ENCODE peak calls at places on chromosomes 7 and 10, in nine cellular contexts. D is anterior cingulate cortex; G is GM06990; R is T-helper 2 cell; E is EL; Y is activated CD4-positive, alpha-beta T cell treated with anti-CD3 and anti-CD28 coated beads for 48 hours; T is stimulated activated CD8-positive, alpha-beta memory T cell treated with anti-CD3 and anti-CD28 coated beads, Interleukin-4, amount 100 ng/mL, for 1 hour; L is endothelial cell; S is GDM1. J is an unnamed sample.

GRCh38 chr10:79004311-79004710 is 64.5 kb upstream of the ZMIZ1 start:
- DNase-seq in D (no peak), G (no peak), R (no peak), E (no peak), Y (no peak), T (no peak), L (no peak), S (no peak), J (no peak)

GRCh38 chr10:70433581-70434280 is 7.8 kb downstream of the NODAL start:
- DNase-seq in D (no peak), G (no peak), R (no peak), E (peak; percentile 40), Y (no peak), T (no peak), L (no peak), S (no peak), J (no peak)

GRCh38 chr10:112332509-112333228 is 41.2 kb upstream of the ACSL5 start:
- DNase-seq in D (no peak), G (no peak), R (no peak), E (no peak), Y (peak; percentile 43), T (no peak), L (no peak), S (no peak), J (no peak)

GRCh38 chr7:55120501-55121198 is 101.8 kb downstream of the EGFR start:
- DNase-seq in D (no peak), G (no peak), R (no peak), E (no peak), Y (no peak), T (no peak), L (no peak), S (no peak), J (no peak)

GRCh38 chr10:88728107-88728763 is 22.2 kb downstream of the LIPK start:
- DNase-seq in D (no peak), G (peak; percentile 27), R (peak; percentile 68), E (peak; percentile 30), Y (peak; percentile 84), T (no peak), L (peak; percentile 78), S (no peak), J (peak; percentile 76)

GRCh38 chr7:81327873-81328272 is 409.0 kb upstream of the SEMA3C start:
- DNase-seq in D (no peak), G (no peak), R (no peak), E (no peak), Y (no peak), T (no peak), L (no peak), S (no peak), J (no peak)

GRCh38 chr7:19117870-19118608 is 603 bp upstream of the TWIST1 start:
- DNase-seq in D (no peak), G (no peak), R (no peak), E (peak; percentile 61), Y (no peak), T (no peak), L (peak; percentile 21), S (no peak), J (peak; percentile 63)

GRCh38 chr7:143126146-143126545 is 5.7 kb upstream of the PIP start:
- DNase-seq in D (no peak), G (no peak), R (peak; percentile 14), E (no peak), Y (no peak), T (no peak), L (no peak), S (no peak), J (no peak)

GRCh38 chr10:122448600-122448999 is 5.9 kb upstream of the ARMS2 start:
- DNase-seq in D (no peak), G (no peak), R (no peak), E (no peak), Y (no peak), T (no peak), L (no peak), S (no peak), J (no peak)

GRCh38 chr10:77716943-77717735 is 79.5 kb upstream of the KCNMA1 start:
- DNase-seq in D (no peak), G (no peak), R (no peak), E (no peak), Y (no peak), T (no peak), L (no peak), S (no peak), J (no peak)

GRCh38 chr7:151436446-151437162 is 3.3 kb downstream of the CRYGN start:
- DNase-seq in D (no peak), G (no peak), R (no peak), E (peak; percentile 42), Y (no peak), T (no peak), L (no peak), S (no peak), J (no peak)

GRCh38 chr7:137992042-137992737 is 9.7 kb downstream of the CREB3L2 start:
- DNase-seq in D (no peak), G (no peak), R (no peak), E (peak; percentile 81), Y (no peak), T (no peak), L (no peak), S (no peak), J (no peak)

GRCh38 chr10:73099141-73099540 is 2.5 kb upstream of the P4HA1 start:
- DNase-seq in D (no peak), G (no peak), R (no peak), E (no peak), Y (no peak), T (no peak), L (no peak), S (no peak), J (no peak)

GRCh38 chr10:79034271-79034876 is 34.4 kb upstream of the ZMIZ1 start:
- DNase-seq in D (no peak), G (no peak), R (no peak), E (no peak), Y (no peak), T (no peak), L (no peak), S (no peak), J (no peak)

GRCh38 chr7:29988391-29989256 is 977 bp downstream of the SCRN1 start:
- DNase-seq in D (no peak), G (peak; percentile 85), R (peak; percentile 7), E (peak; percentile 88), Y (peak; percentile 15), T (no peak), L (peak; percentile 33), S (peak; percentile 24), J (peak; percentile 93)

GRCh38 chr7:143214789-143215679 is 6.8 kb upstream of the TAS2R40 start:
- DNase-seq in D (peak; percentile 26), G (peak; percentile 48), R (peak; percentile 78), E (peak; percentile 76), Y (peak; percentile 69), T (peak; percentile 25), L (peak; percentile 63), S (peak; percentile 63), J (no peak)

GRCh38 chr10:119079572-119080520 is 771 bp downstream of the EIF3A start:
- DNase-seq in D (peak; percentile 37), G (peak; percentile 84), R (peak; percentile 86), E (peak; percentile 79), Y (peak; percentile 81), T (peak; percentile 42), L (peak; percentile 76), S (peak; percentile 57), J (peak; percentile 94)

GRCh38 chr7:92848441-92848840 is 12.1 kb upstream of the CDK6 start:
- DNase-seq in D (no peak), G (no peak), R (peak; percentile 47), E (no peak), Y (no peak), T (no peak), L (no peak), S (no peak), J (no peak)

GRCh38 chr10:10663587-10663986 is 354.1 kb upstream of the CELF2 start:
- DNase-seq in D (no peak), G (no peak), R (no peak), E (no peak), Y (no peak), T (no peak), L (no peak), S (no peak), J (no peak)

GRCh38 chr7:36795451-36796021 is 71.2 kb upstream of the AOAH start:
- DNase-seq in D (no peak), G (no peak), R (no peak), E (no peak), Y (no peak), T (no peak), L (no peak), S (no peak), J (no peak)

GRCh38 chr7:111873963-111874693 is 311.8 kb upstream of the IMMP2L start:
- DNase-seq in D (no peak), G (no peak), R (no peak), E (no peak), Y (no peak), T (no peak), L (peak; percentile 36), S (no peak), J (no peak)

GRCh38 chr10:21888959-21889358 is 114.6 kb downstream of the DNAJC1 start:
- DNase-seq in D (no peak), G (peak; percentile 72), R (peak; percentile 54), E (no peak), Y (no peak), T (no peak), L (no peak), S (no peak), J (no peak)

J was measured in spleen.